ENCODE peak calls at places on chromosomes 6 and 20, in eight cellular contexts. C is AG08395, F is aorta, M is NCI-H774, X is breast epithelium, A is tibial nerve, W is Daoy, Y is ELR. E is an unnamed sample.

GRCh38 chr6:165858571-165858970 is 195.5 kb upstream of the PDE10A start:
- DNase-seq in C (no peak), F (no peak), M (no peak), X (no peak), A (no peak), W (no peak), Y (no peak), E (no peak)

GRCh38 chr6:132919476-132919875 is 105.1 kb downstream of the RPS12 start:
- DNase-seq in C (peak; percentile 60), F (peak; percentile 68), M (no peak), X (peak; percentile 64), A (peak; percentile 81), W (peak; percentile 44), Y (peak; percentile 86), E (peak; percentile 14)

GRCh38 chr6:156391977-156392376 is 385.2 kb upstream of the ARID1B start:
- DNase-seq in C (no peak), F (no peak), M (no peak), X (no peak), A (no peak), W (no peak), Y (no peak), E (no peak)

GRCh38 chr6:34583861-34584604 is 27.9 kb upstream of the SPDEF start:
- DNase-seq in C (no peak), F (no peak), M (no peak), X (no peak), A (no peak), W (no peak), Y (no peak), E (no peak)

GRCh38 chr6:64932486-64932885 is 774.5 kb downstream of the EYS start:
- DNase-seq in C (no peak), F (no peak), M (no peak), X (no peak), A (no peak), W (no peak), Y (no peak), E (no peak)

GRCh38 chr6:98467902-98468301 is 366.5 kb upstream of the POU3F2 start:
- DNase-seq in C (no peak), F (no peak), M (no peak), X (no peak), A (no peak), W (no peak), Y (no peak), E (no peak)

GRCh38 chr20:59158673-59159072 is 4.9 kb upstream of the ZNF831 start:
- DNase-seq in C (no peak), F (no peak), M (no peak), X (no peak), A (no peak), W (no peak), Y (no peak), E (no peak)

GRCh38 chr20:48723308-48724264 is 104.2 kb downstream of the PREX1 start:
- DNase-seq in C (peak; percentile 58), F (peak; percentile 82), M (no peak), X (no peak), A (peak; percentile 51), W (peak; percentile 25), Y (no peak), E (no peak)

GRCh38 chr6:119126140-119126539 is 47.7 kb upstream of the FAM184A start:
- DNase-seq in C (no peak), F (no peak), M (no peak), X (no peak), A (no peak), W (no peak), Y (no peak), E (no peak)

GRCh38 chr20:25053207-25054132 is 4.5 kb downstream of the ACSS1 start:
- DNase-seq in C (peak; percentile 48), F (peak; percentile 79), M (no peak), X (no peak), A (peak; percentile 69), W (no peak), Y (no peak), E (no peak)

GRCh38 chr20:61719691-61720347 is 345.9 kb downstream of the TAF4 start:
- DNase-seq in C (no peak), F (no peak), M (no peak), X (no peak), A (no peak), W (peak; percentile 35), Y (no peak), E (no peak)

GRCh38 chr6:165663736-165664552 is 903 bp upstream of the PDE10A start:
- DNase-seq in C (no peak), F (no peak), M (no peak), X (no peak), A (no peak), W (peak; percentile 45), Y (no peak), E (no peak)

GRCh38 chr6:89566930-89567634 is 71.5 kb downstream of the LYRM2 start:
- DNase-seq in C (no peak), F (no peak), M (no peak), X (no peak), A (no peak), W (no peak), Y (no peak), E (no peak)

GRCh38 chr20:823326-823902 is 10.1 kb upstream of the FAM110A start:
- DNase-seq in C (peak; percentile 1), F (no peak), M (no peak), X (peak; percentile 5), A (no peak), W (no peak), Y (no peak), E (no peak)

GRCh38 chr6:128573036-128573435 is 52.6 kb upstream of the PTPRK start:
- DNase-seq in C (no peak), F (no peak), M (no peak), X (no peak), A (no peak), W (no peak), Y (no peak), E (no peak)

GRCh38 chr6:37456816-37457560 is 24.0 kb downstream of the CMTR1 start:
- DNase-seq in C (peak; percentile 92), F (peak; percentile 66), M (no peak), X (no peak), A (no peak), W (peak; percentile 83), Y (peak; percentile 90), E (no peak)

GRCh38 chr6:72132425-72132824 is 246.1 kb downstream of the RIMS1 start:
- DNase-seq in C (no peak), F (no peak), M (no peak), X (no peak), A (no peak), W (peak; percentile 12), Y (peak; percentile 49), E (no peak)

GRCh38 chr6:63750400-63750799 is 114.8 kb downstream of the PHF3 start:
- DNase-seq in C (no peak), F (no peak), M (no peak), X (no peak), A (no peak), W (no peak), Y (no peak), E (no peak)

GRCh38 chr20:21102691-21103311 is 3.4 kb downstream of the LINC00237 start:
- DNase-seq in C (peak; percentile 36), F (peak; percentile 66), M (no peak), X (no peak), A (no peak), W (peak; percentile 45), Y (no peak), E (no peak)

GRCh38 chr6:46015119-46015968 is at the start of gene CLIC5:
- DNase-seq in C (no peak), F (peak; percentile 50), M (peak; percentile 25), X (no peak), A (no peak), W (peak; percentile 16), Y (no peak), E (no peak)

GRCh38 chr6:11097476-11097875 is 3.8 kb downstream of the SMIM13 start:
- DNase-seq in C (no peak), F (no peak), M (no peak), X (no peak), A (no peak), W (no peak), Y (no peak), E (no peak)

GRCh38 chr20:51318058-51318960 is 224.2 kb downstream of the NFATC2 start:
- DNase-seq in C (no peak), F (peak; percentile 53), M (peak; percentile 70), X (no peak), A (no peak), W (no peak), Y (peak; percentile 60), E (no peak)

GRCh38 chr20:32562495-32562911 is 22.6 kb downstream of the NOL4L start:
- DNase-seq in C (no peak), F (no peak), M (no peak), X (no peak), A (no peak), W (no peak), Y (no peak), E (no peak)

GRCh38 chr6:135062735-135063134 is 8.1 kb upstream of the HBS1L start:
- DNase-seq in C (no peak), F (no peak), M (no peak), X (no peak), A (no peak), W (peak; percentile 9), Y (no peak), E (no peak)

GRCh38 chr6:132456700-132457143 is 55.4 kb upstream of the MOXD1 start:
- DNase-seq in C (peak; percentile 69), F (no peak), M (no peak), X (no peak), A (no peak), W (no peak), Y (no peak), E (no peak)

GRCh38 chr20:57092112-57092899 is 174.1 kb downstream of the BMP7 start:
- DNase-seq in C (peak; percentile 77), F (no peak), M (peak; percentile 42), X (peak; percentile 67), A (peak; percentile 33), W (peak; percentile 68), Y (peak; percentile 72), E (no peak)

GRCh38 chr20:46210672-46211330 is 92.7 kb downstream of the CD40 start:
- DNase-seq in C (no peak), F (peak; percentile 17), M (no peak), X (no peak), A (no peak), W (no peak), Y (no peak), E (no peak)

GRCh38 chr6:156996265-156996664 is 219.1 kb downstream of the ARID1B start:
- DNase-seq in C (no peak), F (no peak), M (no peak), X (no peak), A (no peak), W (no peak), Y (no peak), E (no peak)

GRCh38 chr20:63553251-63553932 is 567 bp upstream of the FNDC11 start:
- DNase-seq in C (peak; percentile 92), F (peak; percentile 84), M (peak; percentile 73), X (peak; percentile 89), A (peak; percentile 81), W (peak; percentile 85), Y (peak; percentile 83), E (no peak)

GRCh38 chr20:54275359-54276108 is 67.6 kb downstream of the PFDN4 start:
- DNase-seq in C (no peak), F (no peak), M (no peak), X (no peak), A (no peak), W (no peak), Y (no peak), E (no peak)

GRCh38 chr20:7330850-7331249 is 563.4 kb downstream of the BMP2 start:
- DNase-seq in C (no peak), F (no peak), M (no peak), X (no peak), A (no peak), W (no peak), Y (no peak), E (no peak)